ENCODE peak calls at places on chromosomes 13 and 19, in six cellular contexts. Y is heart left ventricle; M is tibial nerve; F is coronary artery; B is CD8-positive, alpha-beta memory T cell; U is left ventricle myocardium inferior. H is an unnamed sample.

GRCh38 chr13:49791753-49792549 is 531 bp downstream of the KPNA3 start:
- DNase-seq in Y (peak), M (peak), F (peak), B (peak), U (no peak), H (peak)

GRCh38 chr19:15923702-15924101 is 10.6 kb downstream of the CYP4F11 start:
- DNase-seq in Y (no peak), M (no peak), F (no peak), B (no peak), U (no peak), H (no peak)

GRCh38 chr13:35881360-35881759 is 249.8 kb downstream of the DCLK1 start:
- DNase-seq in Y (no peak), M (no peak), F (no peak), B (no peak), U (no peak), H (no peak)

GRCh38 chr13:102693781-102694180 is 1.1 kb downstream of the METTL21C start:
- DNase-seq in Y (no peak), M (no peak), F (no peak), B (no peak), U (no peak), H (no peak)

GRCh38 chr13:51249767-51250741 is 27.9 kb downstream of the FAM124A start:
- DNase-seq in Y (no peak), M (no peak), F (no peak), B (no peak), U (no peak), H (no peak)

GRCh38 chr19:41339936-41340335 is 13.8 kb downstream of the TGFB1 start:
- DNase-seq in Y (no peak), M (no peak), F (no peak), B (no peak), U (no peak), H (no peak)

GRCh38 chr13:100461309-100462035 is 127.1 kb downstream of the GGACT start:
- DNase-seq in Y (no peak), M (no peak), F (no peak), B (no peak), U (no peak), H (no peak)

GRCh38 chr19:13883665-13884064 is 6.7 kb downstream of the NANOS3 start:
- DNase-seq in Y (no peak), M (no peak), F (no peak), B (no peak), U (no peak), H (no peak)

GRCh38 chr13:63691474-63691873 is 2275.8 kb upstream of the PCDH20 start:
- DNase-seq in Y (no peak), M (no peak), F (no peak), B (no peak), U (no peak), H (no peak)

GRCh38 chr13:100214886-100215285 is 126.0 kb downstream of the PCCA start:
- DNase-seq in Y (no peak), M (no peak), F (no peak), B (no peak), U (no peak), H (no peak)

GRCh38 chr19:35015576-35016351 is 14.5 kb upstream of the SCN1B start:
- DNase-seq in Y (no peak), M (no peak), F (no peak), B (no peak), U (no peak), H (no peak)

GRCh38 chr19:35011737-35012682 is 11.9 kb downstream of the GRAMD1A start:
- DNase-seq in Y (no peak), M (no peak), F (no peak), B (no peak), U (no peak), H (no peak)

GRCh38 chr19:35011091-35011689 is 11.1 kb downstream of the GRAMD1A start:
- DNase-seq in Y (no peak), M (no peak), F (no peak), B (peak), U (no peak), H (no peak)

GRCh38 chr19:35013820-35014754 is 14.0 kb downstream of the GRAMD1A start:
- DNase-seq in Y (no peak), M (no peak), F (peak), B (peak), U (no peak), H (no peak)

DNA sequence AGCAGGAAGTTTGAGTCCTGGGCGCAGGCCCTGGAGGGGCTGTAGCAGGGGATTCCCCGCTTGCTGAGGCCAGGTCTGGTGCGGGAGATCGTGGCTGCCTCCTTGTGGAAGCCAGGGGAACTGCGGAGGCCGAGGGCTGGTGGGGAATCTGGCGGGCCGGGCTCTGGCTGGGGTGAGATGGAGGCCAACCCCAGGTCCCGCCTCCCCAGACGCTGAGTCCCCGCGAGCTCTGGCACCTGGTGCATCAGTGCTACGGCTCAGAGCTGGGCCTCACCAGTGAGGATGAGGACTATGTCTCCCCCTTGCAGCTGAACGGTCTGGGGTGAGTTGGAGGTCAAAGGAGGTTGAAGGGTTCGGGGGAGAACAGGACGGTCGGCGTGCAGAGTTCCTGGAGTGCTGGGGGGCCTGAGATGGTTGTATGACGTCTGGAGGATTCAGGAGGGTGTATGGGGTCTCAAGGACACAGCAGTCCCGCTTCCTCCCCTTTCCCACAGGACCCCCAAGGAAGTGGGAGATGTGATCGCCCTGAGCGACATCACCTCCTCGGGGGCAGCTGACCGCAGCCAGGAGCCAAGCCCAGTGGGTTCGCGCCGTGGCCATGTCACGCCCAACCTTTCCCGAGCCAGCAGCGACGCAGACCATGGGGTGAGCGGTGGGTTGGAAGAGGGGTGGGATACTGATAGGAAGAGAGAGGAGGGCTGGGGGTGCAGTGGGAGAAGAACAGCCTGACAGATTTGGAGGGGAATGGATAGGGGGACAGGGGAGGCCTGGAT is 13.1 kb downstream of the GRAMD1A start:
- DNase-seq in Y (peak), M (peak), F (peak), B (peak), U (peak), H (peak)
- H3K27ac ChIP-seq in Y (peak), M (no peak), F (no peak), B (peak), U (peak), H (no peak)

GRCh38 chr19:1591421-1592022 is 1.1 kb downstream of the MBD3 start:
- DNase-seq in Y (no peak), M (no peak), F (peak), B (no peak), U (no peak), H (peak)
- H3K27ac ChIP-seq in Y (peak), M (peak), F (peak), B (peak), U (peak), H (peak)

GRCh38 chr13:98035373-98035772 is 81.9 kb downstream of the IPO5 start:
- DNase-seq in Y (no peak), M (no peak), F (no peak), B (no peak), U (no peak), H (no peak)

GRCh38 chr13:98026457-98026857 is 73.0 kb downstream of the IPO5 start:
- DNase-seq in Y (no peak), M (no peak), F (no peak), B (no peak), U (no peak), H (no peak)

GRCh38 chr13:98033277-98034247 is 80.1 kb downstream of the IPO5 start:
- DNase-seq in Y (no peak), M (peak), F (no peak), B (no peak), U (no peak), H (peak)

GRCh38 chr13:98032168-98032567 is 78.7 kb downstream of the IPO5 start:
- DNase-seq in Y (no peak), M (no peak), F (no peak), B (no peak), U (no peak), H (no peak)
- H3K27ac ChIP-seq in Y (no peak), M (no peak), F (no peak), B (no peak), U (no peak), H (no peak)

GRCh38 chr13:94110011-94110410 is 369.5 kb downstream of the DCT start:
- DNase-seq in Y (no peak), M (no peak), F (no peak), B (no peak), U (no peak), H (no peak)
- H3K27ac ChIP-seq in Y (no peak), M (no peak), F (no peak), B (no peak), U (no peak), H (no peak)

GRCh38 chr13:101649490-101650126 is 197.1 kb downstream of the ITGBL1 start:
- DNase-seq in Y (no peak), M (peak), F (no peak), B (no peak), U (no peak), H (no peak)

GRCh38 chr13:101647760-101648159 is 195.3 kb downstream of the ITGBL1 start:
- DNase-seq in Y (no peak), M (no peak), F (no peak), B (no peak), U (no peak), H (no peak)

GRCh38 chr13:101654916-101655315 is 202.4 kb downstream of the ITGBL1 start:
- DNase-seq in Y (no peak), M (no peak), F (no peak), B (no peak), U (no peak), H (no peak)

GRCh38 chr13:101648766-101649489 is 196.5 kb downstream of the ITGBL1 start:
- DNase-seq in Y (no peak), M (no peak), F (no peak), B (no peak), U (no peak), H (no peak)
- H3K27ac ChIP-seq in Y (no peak), M (no peak), F (no peak), B (no peak), U (no peak), H (no peak)